ENCODE peak calls at places on chromosomes 7 and 10, in nine cellular contexts. G, U, W, L, O, B, M, A and X are unnamed samples.

GRCh38 chr10:71259815-71260501 is 47.6 kb downstream of the UNC5B start:
- DNase-seq in W (no peak), U (no peak), A (no peak), M (peak; percentile 49), O (no peak), L (peak; percentile 83), G (no peak), B (no peak), X (no peak)

GRCh38 chr7:561631-562393 is 42.2 kb upstream of the PDGFA start:
- DNase-seq in G (no peak), U (no peak), A (no peak), O (no peak), L (peak; percentile 57), B (no peak), M (peak; percentile 46), W (no peak), X (no peak)

GRCh38 chr7:126957443-126957842 is 295.3 kb downstream of the GRM8 start:
- DNase-seq in U (no peak), B (no peak), M (no peak), W (no peak), A (no peak), G (no peak), O (no peak), L (peak; percentile 29), X (no peak)

GRCh38 chr7:135188298-135188984 is 17.9 kb upstream of the CYREN start:
- DNase-seq in U (no peak), L (peak; percentile 21), G (no peak), O (no peak), B (no peak), W (no peak), M (no peak), A (peak; percentile 22), X (no peak)

GRCh38 chr7:157568785-157569584 is 232.2 kb downstream of the DNAJB6 start:
- DNase-seq in W (peak; percentile 8), G (no peak), O (peak; percentile 9), M (peak; percentile 14), A (peak; percentile 60), U (no peak), B (peak; percentile 56), L (peak; percentile 77), X (peak; percentile 39)

GRCh38 chr10:110220383-110220782 is 13.0 kb downstream of the MXI1 start:
- DNase-seq in B (no peak), O (peak; percentile 24), G (no peak), U (no peak), A (peak; percentile 62), L (peak; percentile 56), M (no peak), W (no peak), X (no peak)

GRCh38 chr10:60427148-60427547 is 37.5 kb upstream of the ANK3 start:
- DNase-seq in O (no peak), M (no peak), A (no peak), U (no peak), L (no peak), B (no peak), W (no peak), G (no peak), X (no peak)

GRCh38 chr10:129770286-129770685 is 193.8 kb downstream of the EBF3 start:
- DNase-seq in G (no peak), U (no peak), A (no peak), M (no peak), L (no peak), O (no peak), W (no peak), B (no peak), X (no peak)

DNA sequence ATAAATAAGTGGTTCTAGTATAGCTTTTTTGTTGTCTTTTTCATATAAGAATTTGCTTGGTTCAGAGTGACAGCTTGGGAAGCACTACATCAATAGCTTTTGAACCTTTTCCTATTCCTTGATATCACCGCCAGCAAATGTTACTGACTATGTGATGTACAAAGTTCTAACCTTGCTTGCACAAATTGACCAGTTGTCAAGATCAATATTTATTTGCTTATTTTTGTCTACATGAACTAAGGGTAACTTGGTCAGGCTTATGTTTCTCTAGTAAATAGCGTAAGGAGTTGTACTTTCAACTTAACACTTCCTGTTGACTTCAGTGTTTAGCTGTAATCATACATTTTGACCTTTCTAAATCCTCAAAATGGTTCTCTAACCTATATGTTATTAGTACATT is 239.3 kb upstream of the KAT6B start:
- DNase-seq in M (no peak), U (no peak), L (no peak), G (no peak), B (no peak), O (no peak), W (no peak), A (no peak), X (no peak)
- H3K27ac ChIP-seq in M (no peak overlapping the region), U (no peak overlapping the region), L (no peak overlapping the region), G (no peak overlapping the region), B (no peak overlapping the region), O (no peak overlapping the region), W (no peak overlapping the region), A (no peak overlapping the region), X (no peak overlapping the region)

GRCh38 chr7:129273936-129274335 is 49.1 kb downstream of the AHCYL2 start:
- DNase-seq in O (no peak), B (no peak), M (no peak), A (no peak), L (no peak), W (no peak), U (no peak), G (no peak), X (no peak)

GRCh38 chr7:129281163-129281562 is 56.3 kb downstream of the AHCYL2 start:
- DNase-seq in M (no peak), W (no peak), G (no peak), L (no peak), A (no peak), B (no peak), U (no peak), O (no peak), X (no peak)

GRCh38 chr7:129279757-129280156 is 54.9 kb downstream of the AHCYL2 start:
- DNase-seq in G (no peak), A (no peak), L (no peak), O (no peak), M (no peak), W (no peak), U (peak; percentile 86), B (no peak), X (no peak)

GRCh38 chr7:129278688-129279087 is 53.9 kb downstream of the AHCYL2 start:
- DNase-seq in W (no peak), G (no peak), A (no peak), L (no peak), B (no peak), U (no peak), M (no peak), O (no peak), X (no peak)

DNA sequence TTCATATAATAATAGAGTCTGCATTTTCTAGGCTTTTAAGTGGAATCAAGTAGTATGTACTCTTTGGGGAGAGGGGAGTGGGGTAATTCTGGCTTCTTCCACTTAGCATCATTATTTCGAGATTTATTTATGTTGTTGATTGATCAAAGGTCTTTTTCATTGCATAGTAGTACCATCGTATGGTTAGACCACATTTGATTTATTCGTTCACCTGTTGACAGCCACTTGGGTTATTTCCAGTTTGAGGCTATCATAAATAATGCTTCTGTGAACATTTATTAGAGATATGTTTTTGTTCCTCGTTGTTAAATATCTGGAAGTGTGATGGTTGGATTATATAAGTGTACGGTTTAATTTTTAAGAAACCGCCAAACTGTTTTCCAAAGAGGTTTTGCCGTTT is 52.8 kb downstream of the AHCYL2 start:
- DNase-seq in O (no peak), A (no peak), M (no peak), U (no peak), G (no peak), B (no peak), L (no peak), W (no peak), X (no peak)
- H3K27ac ChIP-seq in O (no peak overlapping the region), A (no peak overlapping the region), M (no peak overlapping the region), U (no peak overlapping the region), G (no peak overlapping the region), B (no peak overlapping the region), L (no peak overlapping the region), W (no peak overlapping the region), X (no peak overlapping the region)

DNA sequence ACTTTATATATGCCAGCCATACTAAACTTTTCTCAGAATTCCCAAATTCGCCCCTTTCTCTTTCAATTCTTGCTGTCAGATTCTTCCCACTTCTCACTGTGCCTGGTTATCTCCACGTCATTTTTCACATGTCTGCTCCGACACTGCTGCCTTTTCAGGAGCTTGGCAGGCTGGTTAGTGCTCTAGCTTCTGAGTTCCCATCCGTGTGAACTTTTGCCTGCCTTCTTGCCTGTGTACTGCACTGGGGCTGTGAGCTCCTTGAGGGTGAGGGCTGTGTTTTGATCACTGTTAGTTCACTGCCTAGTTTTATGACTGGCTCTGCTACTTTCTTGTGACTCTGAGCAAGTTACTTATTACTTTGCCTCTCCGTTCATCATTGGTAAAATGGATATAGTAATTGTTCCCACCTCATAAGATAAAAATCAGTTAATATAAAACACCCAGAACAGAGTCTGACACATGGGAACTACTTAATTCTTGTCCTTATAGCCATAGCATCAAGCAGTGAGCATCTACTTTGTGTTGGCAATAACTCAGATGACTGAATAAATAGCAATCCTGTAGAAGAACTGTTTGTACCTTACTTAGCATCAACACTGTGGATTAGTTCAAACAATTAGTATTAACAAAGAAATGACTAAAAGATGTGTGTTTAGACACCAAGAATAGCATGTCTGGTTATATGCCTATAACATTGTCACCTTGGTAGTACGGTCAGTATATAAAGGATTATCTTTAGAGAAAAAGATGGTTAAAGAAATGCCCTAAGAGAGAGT is 5.5 kb downstream of the GSTO1 start:
- DNase-seq in B (no peak), M (no peak), W (peak; percentile 91), G (peak; percentile 35), U (no peak), L (no peak), A (no peak), O (no peak), X (peak; percentile 60)
- H3K27ac ChIP-seq in B (peak overlapping the region; percentile 14), M (peak overlapping the region; percentile 41), W (peak overlapping the region; percentile 75), G (peak overlapping the region; percentile 62), U (peak overlapping the region; percentile 42), L (peak overlapping the region; percentile 73), A (no peak overlapping the region), O (peak overlapping the region; percentile 14), X (peak overlapping the region; percentile 76)

GRCh38 chr10:113614304-113614703 is 49.5 kb downstream of the NRAP start:
- DNase-seq in O (no peak), U (no peak), M (no peak), G (no peak), W (no peak), L (no peak), B (no peak), A (no peak), X (no peak)

GRCh38 chr10:113610636-113611601 is 52.9 kb downstream of the NRAP start:
- DNase-seq in B (no peak), G (no peak), A (no peak), O (no peak), L (peak; percentile 60), W (no peak), U (no peak), M (no peak), X (no peak)

GRCh38 chr10:113612154-113612553 is 51.7 kb downstream of the NRAP start:
- DNase-seq in W (no peak), A (no peak), U (no peak), G (no peak), M (no peak), L (peak; percentile 72), B (no peak), O (peak; percentile 27), X (no peak)

GRCh38 chr10:113616244-113617074 is 47.4 kb downstream of the NRAP start:
- DNase-seq in L (no peak), M (no peak), U (peak; percentile 22), B (no peak), G (no peak), O (no peak), W (no peak), A (no peak), X (peak; percentile 2)

DNA sequence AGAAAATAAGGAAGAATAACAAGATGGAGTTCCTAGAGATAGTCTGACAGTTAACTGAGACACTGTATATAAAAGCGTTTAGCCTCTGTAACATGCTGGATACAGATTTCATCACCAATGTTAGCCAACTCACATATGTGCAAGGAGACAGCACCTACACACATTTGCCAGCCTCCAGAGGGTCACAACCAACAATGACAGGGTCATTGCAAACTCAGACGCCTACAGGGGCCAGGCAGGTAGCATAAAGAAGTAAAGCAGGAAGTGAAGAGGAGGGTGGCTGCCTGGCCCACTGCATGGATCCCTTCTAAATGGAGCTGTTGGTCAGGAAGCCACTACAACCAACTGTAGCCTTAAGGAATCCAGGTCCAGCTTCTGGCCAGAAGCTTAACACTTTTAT is 50.4 kb downstream of the NRAP start:
- DNase-seq in O (no peak), U (no peak), A (no peak), L (no peak), W (no peak), M (no peak), G (no peak), B (no peak), X (no peak)
- H3K27ac ChIP-seq in O (no peak overlapping the region), U (no peak overlapping the region), A (no peak overlapping the region), L (no peak overlapping the region), W (no peak overlapping the region), M (no peak overlapping the region), G (no peak overlapping the region), B (no peak overlapping the region), X (no peak overlapping the region)